ENCODE peak calls at places on chromosomes 3 and 15, in five cellular contexts. D, S, L, O and T are unnamed samples.

GRCh38 chr3:120410541-120410940 is 40.3 kb downstream of the FSTL1 start:
- DNase-seq in L (no peak), O (no peak), S (no peak), D (no peak), T (no peak)

GRCh38 chr3:124620600-124621063 is 109.6 kb upstream of the UMPS start:
- DNase-seq in L (no peak), D (peak), O (peak), S (no peak), T (peak)

GRCh38 chr3:194596906-194597305 is 36.3 kb downstream of the TMEM44 start:
- DNase-seq in O (no peak), L (no peak), D (no peak), S (no peak), T (no peak)

GRCh38 chr3:192273611-192274010 is 453.7 kb downstream of the FGF12 start:
- DNase-seq in O (no peak), S (no peak), L (no peak), D (no peak), T (no peak)

GRCh38 chr15:89521605-89522004 is 25.2 kb upstream of the RHCG start:
- DNase-seq in S (no peak), D (no peak), L (no peak), O (no peak), T (no peak)

GRCh38 chr15:43281926-43282602 is 15.3 kb upstream of the TGM5 start:
- DNase-seq in L (no peak), D (no peak), O (no peak), S (no peak), T (no peak)

GRCh38 chr3:61562810-61563613 is 1.6 kb downstream of the PTPRG start:
- DNase-seq in O (no peak), L (peak), D (peak), S (peak), T (no peak)

GRCh38 chr15:42092666-42093445 is 1.5 kb downstream of the PLA2G4D start:
- DNase-seq in S (no peak), D (no peak), L (no peak), O (no peak), T (no peak)

GRCh38 chr3:169497567-169498257 is 165.8 kb downstream of the MECOM start:
- DNase-seq in S (no peak), O (no peak), L (no peak), D (no peak), T (no peak)

GRCh38 chr15:22902046-22902445 is 63.6 kb downstream of the NIPA2 start:
- DNase-seq in L (no peak), S (no peak), O (no peak), D (no peak), T (no peak)

GRCh38 chr3:111616417-111617105 is 21.4 kb upstream of the ZBED2 start:
- DNase-seq in L (no peak), S (no peak), O (peak), D (no peak), T (no peak)

GRCh38 chr15:42120285-42120684 is 25.9 kb upstream of the PLA2G4D start:
- DNase-seq in O (no peak), L (no peak), S (no peak), D (no peak), T (no peak)

GRCh38 chr3:156750191-156750873 is 75.8 kb upstream of the LEKR1 start:
- DNase-seq in D (no peak), S (peak), O (no peak), L (no peak), T (no peak)

GRCh38 chr3:74613566-74613965 is 893 bp downstream of the CNTN3 start:
- DNase-seq in O (no peak), L (no peak), D (no peak), S (no peak), T (no peak)

GRCh38 chr15:52183562-52184173 is 7.5 kb downstream of the GNB5 start:
- DNase-seq in D (no peak), S (no peak), L (peak), O (peak), T (no peak)